ENCODE peak calls at places on chromosomes 2 and 18, in five cellular contexts. Z, G, C, R and L are unnamed samples. For H3K9me3, the result is how much of the 10 kb centered on the place peaks cover.

GRCh38 chr2:74632209-74632938 is 15.8 kb downstream of the M1AP start:
- DNase-seq in Z (no peak), G (no peak), C (no peak), R (no peak), L (no peak)

GRCh38 chr2:193966590-193966989 is 1690.4 kb upstream of the SLC39A10 start:
- DNase-seq in Z (no peak), G (no peak), C (no peak), R (no peak), L (no peak)

GRCh38 chr18:70363861-70364260 is 75.0 kb downstream of the SOCS6 start:
- DNase-seq in Z (no peak), G (no peak), C (no peak), R (no peak), L (no peak)

GRCh38 chr2:240249423-240250149 is 109.1 kb upstream of the OTOS start:
- DNase-seq in Z (no peak), G (no peak), C (no peak), R (peak), L (no peak)

GRCh38 chr2:66438498-66439290 is 3.8 kb downstream of the MEIS1 start:
- DNase-seq in Z (no peak), G (no peak), C (no peak), R (no peak), L (no peak)

GRCh38 chr2:239942090-239942489 is 83.1 kb downstream of the NDUFA10 start:
- DNase-seq in Z (no peak), G (peak), C (no peak), R (peak), L (no peak)

GRCh38 chr2:240339411-240340360 is 95.8 kb upstream of the GPC1 start:
- DNase-seq in Z (no peak), G (peak), C (no peak), R (no peak), L (no peak)

GRCh38 chr2:78775291-78775690 is 250.2 kb upstream of the REG3G start:
- DNase-seq in Z (no peak), G (no peak), C (no peak), R (no peak), L (no peak)

GRCh38 chr2:152094014-152094413 is 4.8 kb downstream of the CACNB4 start:
- DNase-seq in Z (no peak), G (no peak), C (no peak), R (no peak), L (no peak)

GRCh38 chr18:57585421-57585820 is 1.1 kb downstream of the FECH start:
- DNase-seq in Z (no peak), G (no peak), C (no peak), R (no peak), L (no peak)

GRCh38 chr2:98240796-98241398 is 105.4 kb upstream of the CNGA3 start:
- DNase-seq in Z (no peak), G (no peak), C (no peak), R (no peak), L (no peak)

GRCh38 chr2:40754912-40755311 is 303.0 kb upstream of the SLC8A1 start:
- DNase-seq in Z (no peak), G (no peak), C (no peak), R (no peak), L (no peak)

GRCh38 chr2:24543252-24543651 is 52.2 kb downstream of the NCOA1 start:
- DNase-seq in Z (no peak), G (no peak), C (no peak), R (no peak), L (no peak)

GRCh38 chr2:68487773-68488355 is 20.5 kb downstream of the APLF start:
- DNase-seq in Z (no peak), G (no peak), C (no peak), R (no peak), L (no peak)

GRCh38 chr18:26764584-26764983 is 100.9 kb downstream of the AQP4 start:
- DNase-seq in Z (no peak), G (no peak), C (no peak), R (no peak), L (no peak)

GRCh38 chr2:239003933-239004636 is 156.2 kb downstream of the TWIST2 start:
- DNase-seq in Z (no peak), G (no peak), C (no peak), R (no peak), L (no peak)

GRCh38 chr2:235666240-235666781 is 172.5 kb downstream of the AGAP1 start:
- DNase-seq in Z (no peak), G (no peak), C (no peak), R (no peak), L (no peak)

GRCh38 chr2:27960237-27960912 is 69.8 kb downstream of the BABAM2 start:
- DNase-seq in Z (no peak), G (no peak), C (no peak), R (no peak), L (no peak)

GRCh38 chr2:166892397-166892796 is 4.1 kb downstream of the XIRP2 start:
- DNase-seq in Z (no peak), G (no peak), C (no peak), R (no peak), L (no peak)

GRCh38 chr18:62939433-62939832 is 224.1 kb downstream of the PHLPP1 start:
- DNase-seq in Z (no peak), G (no peak), C (no peak), R (no peak), L (no peak)

GRCh38 chr2:48471048-48471474 is 58.9 kb upstream of the STON1 start:
- DNase-seq in Z (no peak), G (no peak), C (no peak), R (no peak), L (no peak)

GRCh38 chr2:119692310-119692709 is 13.3 kb downstream of the TMEM177 start:
- DNase-seq in Z (no peak), G (no peak), C (no peak), R (no peak), L (no peak)

GRCh38 chr2:132374961-132375360 is 41.6 kb upstream of the GPR39 start:
- DNase-seq in Z (no peak), G (no peak), C (no peak), R (no peak), L (no peak)

GRCh38 chr2:27308359-27308875 is at the start of gene UCN:
- DNase-seq in Z (no peak), G (peak), C (no peak), R (peak), L (no peak)

GRCh38 chr2:58925676-58926081 is 684.6 kb upstream of the FANCL start:
- DNase-seq in Z (no peak), G (no peak), C (no peak), R (no peak), L (no peak)

GRCh38 chr2:29518988-29519925 is 402.1 kb downstream of the ALK start:
- DNase-seq in Z (no peak), G (no peak), C (no peak), R (no peak), L (no peak)

GRCh38 chr18:35345460-35345921 is 1.3 kb upstream of the ZNF24 start:
- DNase-seq in Z (no peak), G (no peak), C (no peak), R (no peak), L (no peak)

GRCh38 chr18:59515147-59515546 is 156.1 kb upstream of the LMAN1 start:
- DNase-seq in Z (no peak), G (no peak), C (no peak), R (no peak), L (no peak)

GRCh38 chr2:207836526-207837133 is 66.9 kb upstream of the FZD5 start:
- DNase-seq in Z (no peak), G (no peak), C (no peak), R (no peak), L (no peak)

GRCh38 chr2:194854941-194855340 is 802.1 kb upstream of the SLC39A10 start:
- DNase-seq in Z (no peak), G (no peak), C (no peak), R (no peak), L (no peak)

GRCh38 chr2:235024191-235024611 is 72.4 kb downstream of the SH3BP4 start:
- DNase-seq in Z (no peak), G (no peak), C (no peak), R (no peak), L (no peak)

GRCh38 chr2:108392029-108392428 is 14.3 kb downstream of the SULT1C4 start:
- DNase-seq in Z (no peak), G (no peak), C (no peak), R (no peak), L (no peak)

GRCh38 chr2:108393197-108393596 is 15.4 kb downstream of the SULT1C4 start:
- DNase-seq in Z (no peak), G (no peak), C (no peak), R (no peak), L (no peak)

GRCh38 chr2:108399479-108399878 is 21.7 kb downstream of the SULT1C4 start:
- DNase-seq in Z (no peak), G (no peak), C (no peak), R (no peak), L (no peak)

GRCh38 chr2:108395155-108395554 is 17.4 kb downstream of the SULT1C4 start:
- DNase-seq in Z (no peak), G (no peak), C (no peak), R (no peak), L (no peak)

DNA sequence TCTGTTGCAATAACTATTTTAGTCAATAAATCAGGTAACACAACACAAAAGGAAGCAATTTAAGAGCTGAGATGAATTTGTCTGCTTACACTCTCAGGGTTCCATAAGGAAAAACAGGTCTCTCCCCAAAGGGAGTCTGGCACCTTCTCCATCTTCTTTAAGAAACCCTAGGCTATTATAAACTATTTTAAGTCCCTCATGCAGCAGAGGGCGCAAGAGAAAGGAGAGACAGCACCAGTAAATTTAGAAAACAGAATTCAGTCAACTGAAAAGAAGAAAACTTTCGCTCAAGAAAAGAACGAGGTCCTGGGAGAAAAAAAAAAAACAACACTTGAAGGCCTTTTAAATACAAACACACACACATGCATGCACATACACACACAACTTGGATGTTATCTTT is 19.1 kb downstream of the SULT1C4 start:
- DNase-seq in Z (no peak), G (no peak), C (no peak), R (no peak), L (no peak)
- H3K9me3 ChIP-seq in Z (under half), G (half or more), C (under half), R (under half), L (under half)

GRCh38 chr2:70558195-70558808 is 4.7 kb upstream of the TGFA start:
- DNase-seq in Z (no peak), G (no peak), C (no peak), R (no peak), L (no peak)

GRCh38 chr2:70560452-70560851 is 6.8 kb upstream of the TGFA start:
- DNase-seq in Z (no peak), G (no peak), C (no peak), R (no peak), L (no peak)

GRCh38 chr2:70557171-70557838 is 3.7 kb upstream of the TGFA start:
- DNase-seq in Z (no peak), G (no peak), C (no peak), R (no peak), L (no peak)

GRCh38 chr2:70561893-70562292 is 8.3 kb upstream of the TGFA start:
- DNase-seq in Z (no peak), G (no peak), C (no peak), R (no peak), L (no peak)

GRCh38 chr2:70560040-70560439 is 6.4 kb upstream of the TGFA start:
- DNase-seq in Z (no peak), G (no peak), C (no peak), R (no peak), L (no peak)
- H3K9me3 ChIP-seq in Z (under half), G (under half), C (under half), R (under half), L (under half)

DNA sequence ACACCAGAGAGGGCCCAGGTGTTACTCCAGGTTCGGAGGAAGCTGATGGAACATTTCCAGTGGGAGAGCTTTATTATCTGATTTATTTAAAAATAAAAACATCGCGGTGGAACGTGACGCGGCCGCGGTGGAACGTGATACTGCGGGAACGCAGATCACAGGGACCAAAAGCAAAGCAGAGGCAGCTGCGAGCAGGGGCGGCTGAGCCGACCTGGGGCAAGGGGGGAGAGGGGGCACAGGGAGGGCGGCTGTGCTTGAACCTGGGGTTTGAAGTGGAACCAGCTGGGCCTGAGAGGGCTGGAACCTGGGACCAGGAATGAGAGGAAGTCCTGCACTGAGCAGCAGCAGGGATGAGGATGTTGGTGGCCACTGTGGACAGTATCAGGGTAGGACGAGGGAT is 583.5 kb upstream of the SALL3 start:
- DNase-seq in Z (no peak), G (no peak), C (no peak), R (no peak), L (no peak)
- H3K9me3 ChIP-seq in Z (under half), G (under half), C (under half), R (under half), L (under half)

GRCh38 chr2:20057268-20057667 is 5.8 kb upstream of the LAPTM4A start:
- DNase-seq in Z (no peak), G (no peak), C (no peak), R (no peak), L (no peak)
- H3K9me3 ChIP-seq in Z (under half), G (under half), C (under half), R (under half), L (under half)